ENCODE peak calls at places on chromosomes 16 and 17, in four cellular contexts. P, W, M and F are unnamed samples.

GRCh38 chr17:33390479-33391027 is 97.5 kb upstream of the ASIC2 start:
- DNase-seq in P (peak), W (no peak), M (no peak), F (no peak)

GRCh38 chr17:65750166-65750565 is 188.7 kb upstream of the AXIN2 start:
- DNase-seq in P (no peak), W (no peak), M (no peak), F (no peak)

GRCh38 chr17:18921912-18922451 is 30.0 kb upstream of the SLC5A10 start:
- DNase-seq in P (no peak), W (peak), M (no peak), F (no peak)

GRCh38 chr16:22659933-22660332 is 149.2 kb downstream of the NPIPB5 start:
- DNase-seq in P (no peak), W (no peak), M (no peak), F (no peak)

GRCh38 chr17:74481621-74482020 is 15.2 kb downstream of the CD300A start:
- DNase-seq in P (no peak), W (no peak), M (no peak), F (no peak)

GRCh38 chr17:73850426-73850825 is 206.2 kb upstream of the SDK2 start:
- DNase-seq in P (no peak), W (no peak), M (no peak), F (no peak)

GRCh38 chr17:285751-286422 is 66.7 kb downstream of the RPH3AL start:
- DNase-seq in P (no peak), W (no peak), M (no peak), F (no peak)

GRCh38 chr17:50274142-50274944 is at the start of gene TMEM92:
- DNase-seq in P (no peak), W (no peak), M (no peak), F (no peak)

GRCh38 chr16:71373073-71373472 is 14.6 kb downstream of the CALB2 start:
- DNase-seq in P (peak), W (no peak), M (no peak), F (no peak)

GRCh38 chr16:2022723-2023097 is 3.1 kb downstream of the NPW start:
- DNase-seq in P (no peak), W (peak), M (no peak), F (no peak)

GRCh38 chr17:80101946-80102706 is 745 bp downstream of the GAA start:
- DNase-seq in P (peak), W (peak), M (no peak), F (peak)

GRCh38 chr17:45896803-45897693 is 2.7 kb downstream of the MAPT start:
- DNase-seq in P (no peak), W (no peak), M (no peak), F (no peak)

GRCh38 chr17:56751145-56751743 is 82.5 kb downstream of the C17orf67 start:
- DNase-seq in P (no peak), W (no peak), M (no peak), F (no peak)

GRCh38 chr17:42904110-42904469 is 3.5 kb downstream of the G6PC1 start:
- DNase-seq in P (no peak), W (no peak), M (no peak), F (no peak)

GRCh38 chr17:9900019-9900594 is 5.0 kb downstream of the RCVRN start:
- DNase-seq in P (peak), W (no peak), M (no peak), F (no peak)